ENCODE peak calls at places on chromosome 4, in six cellular contexts. One of them, this sample, is unnamed.

GRCh38 chr4:152014280-152014679 is 253.5 kb upstream of the GATB start:
- DNase-seq in effector CD4-positive, alpha-beta T cell: no peak
- DNase-seq in COR-L47: no peak
- DNase-seq in testis: no peak
- DNase-seq in endodermal cell: no peak
- DNase-seq in H7: no peak
- DNase-seq in this sample: no peak

GRCh38 chr4:74188912-74189311 is 31.0 kb downstream of the MTHFD2L start:
- DNase-seq in effector CD4-positive, alpha-beta T cell: no peak
- DNase-seq in COR-L47: no peak
- DNase-seq in testis: no peak
- DNase-seq in endodermal cell: no peak
- DNase-seq in H7: no peak
- DNase-seq in this sample: no peak

GRCh38 chr4:70666369-70666768 is at the start of gene JCHAIN:
- DNase-seq in effector CD4-positive, alpha-beta T cell: no peak
- DNase-seq in COR-L47: no peak
- DNase-seq in testis: no peak
- DNase-seq in endodermal cell: no peak
- DNase-seq in H7: no peak
- DNase-seq in this sample: no peak

GRCh38 chr4:7647932-7648812 is 213.4 kb upstream of the PSAPL1 start:
- DNase-seq in effector CD4-positive, alpha-beta T cell: no peak
- DNase-seq in COR-L47: no peak
- DNase-seq in testis: no peak
- DNase-seq in endodermal cell: no peak
- DNase-seq in H7: no peak
- DNase-seq in this sample: peak

GRCh38 chr4:4574052-4574451 is 32.2 kb upstream of the STX18 start:
- DNase-seq in effector CD4-positive, alpha-beta T cell: no peak
- DNase-seq in COR-L47: no peak
- DNase-seq in testis: no peak
- DNase-seq in endodermal cell: no peak
- DNase-seq in H7: no peak
- DNase-seq in this sample: no peak

GRCh38 chr4:125365731-125366130 is 51.0 kb downstream of the FAT4 start:
- DNase-seq in effector CD4-positive, alpha-beta T cell: no peak
- DNase-seq in COR-L47: no peak
- DNase-seq in testis: no peak
- DNase-seq in endodermal cell: no peak
- DNase-seq in H7: no peak
- DNase-seq in this sample: no peak

GRCh38 chr4:158823461-158823873 is 54.6 kb downstream of the FNIP2 start:
- DNase-seq in effector CD4-positive, alpha-beta T cell: no peak
- DNase-seq in COR-L47: no peak
- DNase-seq in testis: no peak
- DNase-seq in endodermal cell: no peak
- DNase-seq in H7: no peak
- DNase-seq in this sample: peak

GRCh38 chr4:82748781-82749504 is 49.7 kb downstream of the SCD5 start:
- DNase-seq in effector CD4-positive, alpha-beta T cell: no peak
- DNase-seq in COR-L47: no peak
- DNase-seq in testis: no peak
- DNase-seq in endodermal cell: peak
- DNase-seq in H7: no peak
- DNase-seq in this sample: no peak

GRCh38 chr4:168868044-168868855 is 141.8 kb downstream of the CBR4 start:
- DNase-seq in effector CD4-positive, alpha-beta T cell: no peak
- DNase-seq in COR-L47: no peak
- DNase-seq in testis: no peak
- DNase-seq in endodermal cell: no peak
- DNase-seq in H7: no peak
- DNase-seq in this sample: peak

GRCh38 chr4:61555789-61556188 is 355.7 kb downstream of the ADGRL3 start:
- DNase-seq in effector CD4-positive, alpha-beta T cell: no peak
- DNase-seq in COR-L47: no peak
- DNase-seq in testis: peak
- DNase-seq in endodermal cell: no peak
- DNase-seq in H7: no peak
- DNase-seq in this sample: no peak

GRCh38 chr4:69787879-69788278 is 27.5 kb upstream of the SULT1B1 start:
- DNase-seq in effector CD4-positive, alpha-beta T cell: no peak
- DNase-seq in COR-L47: no peak
- DNase-seq in testis: no peak
- DNase-seq in endodermal cell: no peak
- DNase-seq in H7: no peak
- DNase-seq in this sample: no peak

GRCh38 chr4:103754844-103755243 is 35.1 kb upstream of the TACR3 start:
- DNase-seq in effector CD4-positive, alpha-beta T cell: no peak
- DNase-seq in COR-L47: peak
- DNase-seq in testis: no peak
- DNase-seq in endodermal cell: no peak
- DNase-seq in H7: no peak
- DNase-seq in this sample: no peak

GRCh38 chr4:52709155-52709554 is 42.1 kb downstream of the ERVMER34-1 start:
- DNase-seq in effector CD4-positive, alpha-beta T cell: no peak
- DNase-seq in COR-L47: no peak
- DNase-seq in testis: no peak
- DNase-seq in endodermal cell: no peak
- DNase-seq in H7: no peak
- DNase-seq in this sample: no peak

GRCh38 chr4:38674206-38675144 is 10.5 kb downstream of the KLF3 start:
- DNase-seq in effector CD4-positive, alpha-beta T cell: no peak
- DNase-seq in COR-L47: no peak
- DNase-seq in testis: no peak
- DNase-seq in endodermal cell: peak
- DNase-seq in H7: peak
- DNase-seq in this sample: no peak

GRCh38 chr4:65791807-65792308 is 121.6 kb upstream of the EPHA5 start:
- DNase-seq in effector CD4-positive, alpha-beta T cell: no peak
- DNase-seq in COR-L47: no peak
- DNase-seq in testis: peak
- DNase-seq in endodermal cell: no peak
- DNase-seq in H7: no peak
- DNase-seq in this sample: no peak

GRCh38 chr4:2866891-2867290 is 23.2 kb downstream of the ADD1 start:
- DNase-seq in effector CD4-positive, alpha-beta T cell: no peak
- DNase-seq in COR-L47: no peak
- DNase-seq in testis: no peak
- DNase-seq in endodermal cell: no peak
- DNase-seq in H7: no peak
- DNase-seq in this sample: no peak

GRCh38 chr4:71261633-71262121 is 77.1 kb upstream of the SLC4A4 start:
- DNase-seq in effector CD4-positive, alpha-beta T cell: no peak
- DNase-seq in COR-L47: no peak
- DNase-seq in testis: no peak
- DNase-seq in endodermal cell: no peak
- DNase-seq in H7: no peak
- DNase-seq in this sample: no peak

This sample was measured in AG20443.